ENCODE peak calls at places on chromosomes 6 and 20, in nine cellular contexts. V, B, H, A, S, L, P, T and X are unnamed samples.

GRCh38 chr20:23625236-23625964 is 12.4 kb downstream of the CST3 start:
- DNase-seq in T (no peak), V (no peak), B (no peak), P (no peak), L (no peak), A (peak; percentile 26), H (peak; percentile 90), S (no peak), X (no peak)

GRCh38 chr20:19658137-19658536 is 99.9 kb upstream of the RIN2 start:
- DNase-seq in L (no peak), A (no peak), V (no peak), H (no peak), S (no peak), B (no peak), P (no peak), T (no peak), X (no peak)

GRCh38 chr6:18565231-18565630 is 178.1 kb downstream of the RNF144B start:
- DNase-seq in S (no peak), P (no peak), H (no peak), A (no peak), T (no peak), L (no peak), B (no peak), V (no peak), X (no peak)

GRCh38 chr6:165663283-165663735 is 268 bp upstream of the PDE10A start:
- DNase-seq in S (peak; percentile 62), T (peak; percentile 50), V (peak; percentile 46), H (no peak), B (peak; percentile 49), L (peak; percentile 55), P (no peak), A (peak; percentile 78), X (no peak)

GRCh38 chr20:7159903-7160302 is 392.4 kb downstream of the BMP2 start:
- DNase-seq in L (no peak), A (no peak), S (no peak), V (no peak), H (peak; percentile 88), B (no peak), T (no peak), P (no peak), X (no peak)

GRCh38 chr6:93624408-93624807 is 205.0 kb upstream of the EPHA7 start:
- DNase-seq in A (peak; percentile 67), T (no peak), H (no peak), L (no peak), S (no peak), B (no peak), P (no peak), V (no peak), X (no peak)

GRCh38 chr20:61135966-61136365 is 116.1 kb upstream of the CDH4 start:
- DNase-seq in H (no peak), T (no peak), V (no peak), L (no peak), P (no peak), B (no peak), A (peak; percentile 84), S (no peak), X (peak; percentile 53)

GRCh38 chr6:33694401-33694931 is 17.0 kb downstream of the UQCC2 start:
- DNase-seq in V (peak; percentile 33), P (peak; percentile 49), T (peak; percentile 84), A (no peak), B (no peak), L (no peak), H (peak; percentile 83), S (no peak), X (peak; percentile 100)

GRCh38 chr6:47135772-47136171 is 93.6 kb upstream of the ADGRF1 start:
- DNase-seq in T (peak; percentile 44), V (peak; percentile 76), P (peak; percentile 99), A (no peak), H (peak; percentile 100), B (no peak), S (no peak), L (no peak), X (no peak)

GRCh38 chr20:57397004-57397692 is 6.0 kb downstream of the RBM38 start:
- DNase-seq in P (no peak), H (no peak), A (no peak), T (no peak), L (peak; percentile 11), S (peak; percentile 21), V (no peak), B (no peak), X (no peak)

GRCh38 chr20:57395111-57395959 is 4.1 kb downstream of the RBM38 start:
- DNase-seq in L (peak; percentile 86), A (peak; percentile 91), S (peak; percentile 76), V (no peak), B (peak; percentile 51), T (no peak), P (no peak), H (peak; percentile 53), X (no peak)

GRCh38 chr20:57396212-57396611 is 5.0 kb downstream of the RBM38 start:
- DNase-seq in P (no peak), L (peak; percentile 16), V (no peak), B (no peak), A (no peak), T (no peak), S (peak; percentile 28), H (no peak), X (no peak)

GRCh38 chr20:57397693-57398108 is 6.5 kb downstream of the RBM38 start:
- DNase-seq in P (no peak), H (no peak), V (no peak), T (no peak), A (no peak), L (peak; percentile 22), S (peak; percentile 82), B (no peak), X (no peak)

GRCh38 chr20:57396638-57397003 is 5.4 kb downstream of the RBM38 start:
- DNase-seq in A (no peak), S (no peak), V (no peak), P (no peak), L (no peak), B (no peak), T (no peak), H (no peak), X (no peak)
- H3K36me3 ChIP-seq in A (no peaks in the 10 kb centered on the region), S (no peaks in the 10 kb centered on the region), V (no peaks in the 10 kb centered on the region), P (no peaks in the 10 kb centered on the region), L (no peaks in the 10 kb centered on the region), B (no peaks in the 10 kb centered on the region), T (peaks cover 61% of the 10 kb centered on the region), H (peaks cover 14% of the 10 kb centered on the region), X (peaks cover 51% of the 10 kb centered on the region)

DNA sequence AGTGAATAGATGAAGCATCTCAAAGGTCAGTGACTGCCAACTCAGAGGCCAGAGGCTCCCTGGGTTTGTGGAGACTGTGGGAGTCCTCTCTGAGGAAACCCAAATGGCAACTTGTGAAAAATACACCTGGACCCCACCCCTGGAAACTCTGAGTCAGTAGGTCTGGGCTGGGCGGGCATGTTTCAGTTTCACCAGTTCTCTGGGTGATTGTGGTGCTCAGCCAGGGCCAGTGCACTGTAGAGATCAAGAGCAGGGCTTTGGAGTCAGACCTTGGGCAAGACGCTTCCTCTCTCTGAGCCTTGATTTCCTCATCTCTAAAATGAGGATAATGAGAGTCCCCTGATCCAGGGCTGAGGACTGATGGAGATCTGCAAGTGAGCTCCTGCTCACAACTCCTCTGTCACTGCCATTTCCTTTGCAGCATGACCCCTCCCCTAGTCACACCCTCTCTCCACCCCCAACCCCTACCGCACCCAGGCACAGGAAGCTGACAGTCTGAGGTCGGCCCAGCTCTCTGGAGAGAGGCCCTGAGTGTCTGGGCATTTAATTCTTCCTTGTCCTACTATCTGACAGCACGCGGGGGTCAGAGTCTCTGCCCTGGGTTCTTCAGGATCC is 5.1 kb downstream of the DEF6 start:
- DNase-seq in A (no peak), H (peak; percentile 91), B (no peak), P (peak; percentile 74), L (peak; percentile 23), V (no peak), S (peak; percentile 85), T (peak; percentile 29), X (peak; percentile 73)
- H3K4me3 ChIP-seq in A (no peak overlapping the region), H (no peak overlapping the region), B (no peak overlapping the region), P (no peak overlapping the region), L (no peak overlapping the region), V (no peak overlapping the region), S (peak overlapping the region; percentile 22), T (no peak overlapping the region), X (no peak overlapping the region)

GRCh38 chr20:5592823-5593761 is 157.1 kb upstream of the SHLD1 start:
- DNase-seq in T (no peak), A (no peak), H (no peak), S (no peak), V (no peak), P (no peak), B (no peak), L (no peak), X (no peak)

GRCh38 chr20:5592165-5592564 is 158.0 kb upstream of the SHLD1 start:
- DNase-seq in A (no peak), L (no peak), T (no peak), H (no peak), B (no peak), P (no peak), V (no peak), S (no peak), X (no peak)

GRCh38 chr20:5590899-5591298 is 159.3 kb upstream of the SHLD1 start:
- DNase-seq in H (no peak), A (no peak), V (no peak), T (no peak), L (no peak), B (no peak), S (no peak), P (no peak), X (no peak)

GRCh38 chr20:5596401-5597193 is 153.6 kb upstream of the SHLD1 start:
- DNase-seq in S (no peak), V (no peak), B (no peak), A (no peak), H (no peak), P (no peak), T (no peak), L (no peak), X (no peak)

DNA sequence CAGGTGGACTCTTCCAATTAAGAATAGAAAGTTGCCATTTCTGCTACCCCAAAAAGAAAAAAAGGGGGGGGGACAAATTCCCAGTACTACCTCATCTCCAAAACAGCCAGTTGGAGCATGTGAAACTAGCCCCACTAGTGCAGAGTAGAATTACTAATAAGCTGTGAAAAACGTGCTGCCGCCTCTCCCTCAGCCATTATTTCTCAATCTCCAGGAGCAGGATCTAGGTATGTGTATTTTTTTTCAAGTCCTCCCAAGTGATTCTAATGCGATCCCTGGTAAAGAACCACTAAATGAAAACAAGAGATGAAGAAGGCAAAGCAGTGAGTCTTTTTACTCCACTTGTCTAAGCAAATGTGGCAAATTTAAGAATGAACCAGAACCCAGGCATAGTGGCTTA is 154.5 kb upstream of the SHLD1 start:
- DNase-seq in B (no peak), V (no peak), P (no peak), A (no peak), H (no peak), T (no peak), S (no peak), L (no peak), X (no peak)
- H3K36me3 ChIP-seq in B (no peaks in the 10 kb centered on the region), V (peaks cover 33% of the 10 kb centered on the region), P (peaks cover 26% of the 10 kb centered on the region), A (peaks cover 8% of the 10 kb centered on the region), H (peaks cover 10% of the 10 kb centered on the region), T (peaks cover 69% of the 10 kb centered on the region), S (no peaks in the 10 kb centered on the region), L (peaks cover 3% of the 10 kb centered on the region), X (peaks cover 82% of the 10 kb centered on the region)

DNA sequence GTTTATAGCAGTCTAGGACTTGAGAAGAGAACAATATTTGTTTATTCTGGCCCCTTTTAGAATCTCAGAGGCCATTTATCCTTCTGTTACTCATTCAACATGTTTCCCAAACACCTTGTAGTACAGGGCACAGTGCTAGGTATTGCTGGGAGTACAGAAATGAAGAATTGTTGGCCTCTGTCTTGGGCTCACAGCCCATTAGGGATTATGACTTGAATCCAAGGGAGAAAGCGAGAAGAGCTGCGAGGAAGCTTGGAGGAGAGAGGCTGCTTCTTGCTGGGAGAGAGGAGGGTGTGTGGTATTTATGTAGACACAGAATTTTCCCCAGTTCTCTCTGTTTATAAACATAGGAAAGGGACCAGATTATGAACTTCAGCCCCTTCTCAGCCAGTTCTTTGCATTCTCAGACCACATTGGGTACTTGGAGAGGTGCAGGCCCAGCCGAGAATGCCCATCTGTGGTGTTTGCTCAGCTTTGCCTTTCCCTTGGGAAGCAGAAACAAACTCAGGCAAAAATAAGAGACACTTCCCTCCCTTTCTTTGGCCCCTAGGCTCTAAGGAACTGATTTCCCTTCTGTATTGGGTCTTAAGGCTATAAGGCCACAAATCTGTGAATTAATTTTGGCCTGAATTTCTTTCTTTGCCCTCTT is 17.9 kb downstream of the CHMP4B start:
- DNase-seq in T (no peak), P (no peak), L (no peak), A (no peak), B (no peak), V (no peak), H (no peak), S (no peak), X (no peak)
- H3K4me3 ChIP-seq in T (no peak overlapping the region), P (no peak overlapping the region), L (peak overlapping the region; percentile 8), A (no peak overlapping the region), B (no peak overlapping the region), V (no peak overlapping the region), H (no peak overlapping the region), S (no peak overlapping the region), X (no peak overlapping the region)